ENCODE peak calls at places on chromosomes 1 and 21, in five cellular contexts. V is neural progenitor cell; O is psoas muscle; X is suprapubic skin; I is CD8-positive, alpha-beta T cell. D is an unnamed sample.

GRCh38 chr1:44723496-44724407 is 7.2 kb downstream of the RNU5D-1 start:
- DNase-seq in V (no peak), O (no peak), X (no peak), I (peak; percentile 29), D (no peak)

GRCh38 chr21:33042812-33043211 is 17.1 kb downstream of the OLIG2 start:
- DNase-seq in V (no peak), O (no peak), X (no peak), I (no peak), D (no peak)

GRCh38 chr1:48200166-48200900 is 22.2 kb upstream of the SLC5A9 start:
- DNase-seq in V (no peak), O (no peak), X (no peak), I (no peak), D (no peak)

GRCh38 chr1:93661829-93662474 is 19.7 kb downstream of the BCAR3 start:
- DNase-seq in V (no peak), O (no peak), X (no peak), I (no peak), D (no peak)

GRCh38 chr1:111270781-111271463 is 19.7 kb upstream of the CHIA start:
- DNase-seq in V (no peak), O (no peak), X (no peak), I (peak; percentile 6), D (peak; percentile 11)

GRCh38 chr1:116024629-116025028 is 48.3 kb downstream of the SLC22A15 start:
- DNase-seq in V (no peak), O (no peak), X (no peak), I (no peak), D (no peak)

GRCh38 chr1:23421752-23422312 is 2.7 kb downstream of the TCEA3 start:
- DNase-seq in V (no peak), O (no peak), X (no peak), I (no peak), D (no peak)

GRCh38 chr1:193729429-193729828 is 543.0 kb upstream of the B3GALT2 start:
- DNase-seq in V (no peak), O (no peak), X (no peak), I (no peak), D (no peak)

GRCh38 chr1:15719721-15720120 is 16.3 kb upstream of the SLC25A34 start:
- DNase-seq in V (no peak), O (no peak), X (no peak), I (no peak), D (no peak)

GRCh38 chr1:248696775-248697174 is 5.8 kb downstream of the OR14I1 start:
- DNase-seq in V (no peak), O (no peak), X (no peak), I (no peak), D (no peak)

GRCh38 chr1:64933296-64934070 is 32.9 kb downstream of the JAK1 start:
- DNase-seq in V (no peak), O (peak; percentile 76), X (peak; percentile 75), I (peak; percentile 36), D (peak; percentile 58)

GRCh38 chr1:78716186-78716585 is 66.6 kb downstream of the IFI44 start:
- DNase-seq in V (no peak), O (no peak), X (no peak), I (no peak), D (no peak)

GRCh38 chr1:86441581-86441980 is 17.6 kb downstream of the CLCA2 start:
- DNase-seq in V (no peak), O (no peak), X (no peak), I (peak; percentile 48), D (no peak)

GRCh38 chr1:241717975-241718374 is 65.9 kb downstream of the WDR64 start:
- DNase-seq in V (no peak), O (no peak), X (no peak), I (no peak), D (no peak)

GRCh38 chr1:151238467-151238739 is 16.1 kb upstream of the PSMD4 start:
- DNase-seq in V (no peak), O (no peak), X (no peak), I (no peak), D (no peak)

GRCh38 chr1:207993477-207994445 is 82.8 kb upstream of the CD34 start:
- DNase-seq in V (peak; percentile 55), O (no peak), X (no peak), I (no peak), D (no peak)

GRCh38 chr1:31782766-31783410 is 18.7 kb upstream of the ADGRB2 start:
- DNase-seq in V (peak; percentile 59), O (peak; percentile 36), X (peak; percentile 51), I (no peak), D (no peak)

GRCh38 chr1:151779852-151780251 is 10.4 kb downstream of the TDRKH start:
- DNase-seq in V (no peak), O (no peak), X (no peak), I (no peak), D (no peak)

GRCh38 chr1:37423810-37424209 is 50.6 kb upstream of the ZC3H12A start:
- DNase-seq in V (no peak), O (no peak), X (no peak), I (no peak), D (no peak)

GRCh38 chr1:12232221-12232620 is 2.4 kb downstream of the VPS13D start:
- DNase-seq in V (no peak), O (peak; percentile 85), X (peak; percentile 81), I (no peak), D (peak; percentile 46)

GRCh38 chr1:110262846-110263631 is 52.9 kb downstream of the KCNC4 start:
- DNase-seq in V (no peak), O (no peak), X (no peak), I (no peak), D (no peak)

GRCh38 chr1:151213560-151213959 is 15.2 kb downstream of the PIP5K1A start:
- DNase-seq in V (no peak), O (no peak), X (no peak), I (no peak), D (no peak)

GRCh38 chr1:7893529-7894180 is 40.8 kb upstream of the UTS2 start:
- DNase-seq in V (no peak), O (no peak), X (no peak), I (no peak), D (no peak)

GRCh38 chr1:6367381-6368007 is 26.1 kb downstream of the ACOT7 start:
- DNase-seq in V (no peak), O (no peak), X (no peak), I (no peak), D (peak; percentile 52)

GRCh38 chr1:5239911-5240310 is 585.5 kb downstream of the AJAP1 start:
- DNase-seq in V (no peak), O (no peak), X (no peak), I (no peak), D (no peak)

GRCh38 chr1:169529068-169529642 is 43.4 kb upstream of the SLC19A2 start:
- DNase-seq in V (peak; percentile 48), O (no peak), X (no peak), I (no peak), D (no peak)

GRCh38 chr21:42444745-42445059 is 41.0 kb downstream of the UBASH3A start:
- DNase-seq in V (no peak), O (no peak), X (no peak), I (no peak), D (no peak)

GRCh38 chr1:213389061-213389581 is 338.1 kb downstream of the RPS6KC1 start:
- DNase-seq in V (no peak), O (no peak), X (no peak), I (no peak), D (no peak)

GRCh38 chr1:24450321-24450720 is 34.7 kb downstream of the NIPAL3 start:
- DNase-seq in V (no peak), O (no peak), X (no peak), I (no peak), D (no peak)

GRCh38 chr21:45187646-45188045 is 100.0 kb downstream of the POFUT2 start:
- DNase-seq in V (no peak), O (no peak), X (no peak), I (no peak), D (no peak)

GRCh38 chr21:45190013-45190412 is 97.7 kb downstream of the POFUT2 start:
- DNase-seq in V (no peak), O (no peak), X (no peak), I (no peak), D (no peak)

GRCh38 chr21:45186709-45187108 is 101.0 kb downstream of the POFUT2 start:
- DNase-seq in V (no peak), O (no peak), X (no peak), I (no peak), D (no peak)

DNA sequence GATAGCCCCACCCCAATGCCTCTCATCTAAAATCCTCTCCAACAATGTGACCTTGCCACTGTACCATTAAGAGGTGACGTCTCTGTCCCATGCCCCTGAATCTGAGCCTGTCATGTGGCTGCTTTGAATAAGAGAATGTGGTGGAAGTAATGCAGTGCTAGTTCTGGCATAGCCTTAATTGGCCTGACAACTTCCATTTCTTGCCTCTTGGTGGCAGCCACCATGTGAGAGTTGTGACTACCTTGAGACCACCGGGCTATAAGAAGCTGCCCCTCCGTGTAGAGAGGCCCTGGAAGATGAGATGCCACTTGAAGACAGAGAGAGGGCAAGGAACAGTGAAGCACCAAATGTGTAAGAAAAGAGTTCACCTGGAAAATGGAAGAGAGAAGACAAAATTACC is 95.4 kb downstream of the POFUT2 start:
- DNase-seq in V (peak; percentile 33), O (no peak), X (no peak), I (no peak), D (no peak)
- TF ChIP-seq CTCF in V (peak; percentile 40), O (no peak), X (no peak), I (no peak), D (no peak)

DNA sequence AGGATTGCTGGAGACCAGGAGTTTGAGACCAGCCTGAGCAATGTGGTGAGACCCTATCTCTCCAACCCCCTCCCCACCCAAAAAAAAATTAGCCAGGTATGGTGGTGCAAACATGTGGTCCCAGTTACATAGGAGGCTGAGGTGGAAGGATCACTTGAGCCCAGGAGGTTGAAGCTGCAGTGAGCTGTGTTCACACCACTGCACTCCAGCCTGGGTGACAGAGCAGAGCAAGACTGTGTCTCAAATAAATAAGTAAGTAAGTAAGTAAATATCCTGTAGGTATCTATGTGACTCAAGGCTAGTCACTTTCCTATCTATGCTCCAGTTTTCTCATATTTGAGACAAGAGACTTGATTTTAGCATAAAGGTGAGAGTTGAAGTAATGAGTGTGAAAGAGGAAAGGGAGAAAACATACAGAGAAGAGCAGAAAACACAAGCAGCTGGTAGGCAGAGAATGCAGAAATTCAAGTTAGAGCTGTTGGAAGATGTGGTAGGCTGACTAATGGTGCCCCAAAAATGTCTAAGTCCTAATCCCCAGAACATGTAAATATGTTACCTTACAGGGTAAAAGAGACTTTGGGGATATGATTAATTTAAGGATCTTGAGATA is 7.5 kb downstream of the PPP1R12B start:
- DNase-seq in V (no peak), O (no peak), X (no peak), I (no peak), D (no peak)
- H3K4me1 ChIP-seq in V (peaks cover 3% of the 10 kb centered on the region), O (peaks cover 28% of the 10 kb centered on the region), X (no peaks in the 10 kb centered on the region), I (no peaks in the 10 kb centered on the region), D (peaks cover 15% of the 10 kb centered on the region)

GRCh38 chr1:225655509-225656258 is 2.8 kb upstream of the ENAH start:
- DNase-seq in V (peak; percentile 4), O (peak; percentile 67), X (no peak), I (no peak), D (no peak)
- TF ChIP-seq CTCF in V (peak; percentile 22), O (no peak), X (no peak), I (no peak), D (peak; percentile 36)

GRCh38 chr1:175219774-175220173 is 27.2 kb upstream of the KIAA0040 start:
- DNase-seq in V (no peak), O (no peak), X (no peak), I (no peak), D (no peak)

GRCh38 chr1:175221548-175222175 is 29.1 kb upstream of the KIAA0040 start:
- DNase-seq in V (peak; percentile 60), O (no peak), X (no peak), I (no peak), D (peak; percentile 43)

GRCh38 chr1:175225805-175226129 is 33.2 kb upstream of the KIAA0040 start:
- DNase-seq in V (no peak), O (no peak), X (no peak), I (no peak), D (no peak)

GRCh38 chr1:175220853-175221547 is 28.4 kb upstream of the KIAA0040 start:
- DNase-seq in V (peak; percentile 7), O (no peak), X (no peak), I (no peak), D (no peak)

GRCh38 chr1:175222296-175222938 is 29.8 kb upstream of the KIAA0040 start:
- DNase-seq in V (no peak), O (no peak), X (no peak), I (no peak), D (no peak)
- H3K4me1 ChIP-seq in V (peaks cover 20% of the 10 kb centered on the region), O (peaks cover 8% of the 10 kb centered on the region), X (peaks cover 9% of the 10 kb centered on the region), I (no peaks in the 10 kb centered on the region), D (peaks cover 44% of the 10 kb centered on the region)